ENCODE peak calls at places on chromosome 22, in ten cellular contexts. One of them, this sample, is unnamed.

GRCh38 chr22:30998329-30998728 is 29.3 kb downstream of the TUG1 start:
- DNase-seq in foreskin fibroblast: no peak
- DNase-seq in NB4: no peak
- DNase-seq in BE2C: no peak
- DNase-seq in CD8-positive, alpha-beta T cell: no peak
- DNase-seq in adrenal gland: no peak
- DNase-seq in tibial nerve: no peak
- DNase-seq in ovary: no peak
- DNase-seq in breast epithelium: no peak
- DNase-seq in fibroblast of lung: no peak
- DNase-seq in this sample: no peak

GRCh38 chr22:36762687-36763260 is 13.1 kb downstream of the IFT27 start:
- DNase-seq in breast epithelium: no peak
- DNase-seq in BE2C: peak
- DNase-seq in fibroblast of lung: peak
- DNase-seq in adrenal gland: no peak
- DNase-seq in ovary: no peak
- DNase-seq in NB4: no peak
- DNase-seq in foreskin fibroblast: peak
- DNase-seq in tibial nerve: no peak
- DNase-seq in CD8-positive, alpha-beta T cell: no peak
- DNase-seq in this sample: peak

GRCh38 chr22:45842141-45842831 is 134.7 kb downstream of the WNT7B start:
- DNase-seq in foreskin fibroblast: no peak
- DNase-seq in tibial nerve: no peak
- DNase-seq in CD8-positive, alpha-beta T cell: no peak
- DNase-seq in BE2C: no peak
- DNase-seq in ovary: no peak
- DNase-seq in NB4: peak
- DNase-seq in fibroblast of lung: peak
- DNase-seq in adrenal gland: no peak
- DNase-seq in breast epithelium: no peak
- DNase-seq in this sample: peak

GRCh38 chr22:48829908-48830307 is 997.8 kb downstream of the BRD1 start:
- DNase-seq in fibroblast of lung: no peak
- DNase-seq in adrenal gland: no peak
- DNase-seq in breast epithelium: no peak
- DNase-seq in CD8-positive, alpha-beta T cell: no peak
- DNase-seq in NB4: no peak
- DNase-seq in tibial nerve: no peak
- DNase-seq in foreskin fibroblast: no peak
- DNase-seq in BE2C: no peak
- DNase-seq in ovary: no peak
- DNase-seq in this sample: no peak

GRCh38 chr22:24180316-24181087 is 785 bp upstream of the SUSD2 start:
- DNase-seq in CD8-positive, alpha-beta T cell: no peak
- DNase-seq in adrenal gland: no peak
- DNase-seq in ovary: no peak
- DNase-seq in breast epithelium: no peak
- DNase-seq in fibroblast of lung: no peak
- DNase-seq in NB4: no peak
- DNase-seq in tibial nerve: no peak
- DNase-seq in foreskin fibroblast: no peak
- DNase-seq in BE2C: no peak
- DNase-seq in this sample: no peak

GRCh38 chr22:27726726-27727449 is 74.7 kb downstream of the MN1 start:
- DNase-seq in tibial nerve: no peak
- DNase-seq in foreskin fibroblast: peak
- DNase-seq in BE2C: no peak
- DNase-seq in CD8-positive, alpha-beta T cell: no peak
- DNase-seq in breast epithelium: no peak
- DNase-seq in ovary: peak
- DNase-seq in fibroblast of lung: peak
- DNase-seq in adrenal gland: peak
- DNase-seq in NB4: peak
- DNase-seq in this sample: peak

GRCh38 chr22:25509391-25509791 is 55.1 kb upstream of the GRK3 start:
- DNase-seq in breast epithelium: no peak
- DNase-seq in foreskin fibroblast: no peak
- DNase-seq in ovary: peak
- DNase-seq in BE2C: no peak
- DNase-seq in tibial nerve: no peak
- DNase-seq in adrenal gland: peak
- DNase-seq in fibroblast of lung: peak
- DNase-seq in CD8-positive, alpha-beta T cell: no peak
- DNase-seq in NB4: no peak
- DNase-seq in this sample: peak

GRCh38 chr22:34866501-34867171 is 199.3 kb upstream of the ISX start:
- DNase-seq in NB4: no peak
- DNase-seq in CD8-positive, alpha-beta T cell: no peak
- DNase-seq in BE2C: no peak
- DNase-seq in tibial nerve: no peak
- DNase-seq in fibroblast of lung: peak
- DNase-seq in ovary: no peak
- DNase-seq in breast epithelium: no peak
- DNase-seq in foreskin fibroblast: no peak
- DNase-seq in adrenal gland: no peak
- DNase-seq in this sample: no peak

GRCh38 chr22:37929390-37929789 is 23.3 kb downstream of the MICALL1 start:
- DNase-seq in adrenal gland: no peak
- DNase-seq in BE2C: no peak
- DNase-seq in foreskin fibroblast: no peak
- DNase-seq in CD8-positive, alpha-beta T cell: no peak
- DNase-seq in breast epithelium: no peak
- DNase-seq in ovary: no peak
- DNase-seq in NB4: no peak
- DNase-seq in tibial nerve: no peak
- DNase-seq in fibroblast of lung: no peak
- DNase-seq in this sample: no peak

GRCh38 chr22:37930952-37931440 is 22.4 kb downstream of the C22orf23 start:
- DNase-seq in breast epithelium: no peak
- DNase-seq in foreskin fibroblast: no peak
- DNase-seq in BE2C: no peak
- DNase-seq in adrenal gland: no peak
- DNase-seq in fibroblast of lung: no peak
- DNase-seq in NB4: no peak
- DNase-seq in ovary: no peak
- DNase-seq in CD8-positive, alpha-beta T cell: no peak
- DNase-seq in tibial nerve: no peak
- DNase-seq in this sample: no peak

GRCh38 chr22:37931893-37932389 is 21.5 kb downstream of the C22orf23 start:
- DNase-seq in fibroblast of lung: no peak
- DNase-seq in NB4: no peak
- DNase-seq in BE2C: no peak
- DNase-seq in breast epithelium: no peak
- DNase-seq in foreskin fibroblast: no peak
- DNase-seq in tibial nerve: no peak
- DNase-seq in adrenal gland: no peak
- DNase-seq in ovary: no peak
- DNase-seq in CD8-positive, alpha-beta T cell: no peak
- DNase-seq in this sample: no peak

GRCh38 chr22:37932401-37932800 is 21.0 kb downstream of the C22orf23 start:
- DNase-seq in foreskin fibroblast: no peak
- DNase-seq in breast epithelium: no peak
- DNase-seq in NB4: no peak
- DNase-seq in tibial nerve: no peak
- DNase-seq in adrenal gland: no peak
- DNase-seq in CD8-positive, alpha-beta T cell: no peak
- DNase-seq in ovary: no peak
- DNase-seq in fibroblast of lung: no peak
- DNase-seq in BE2C: no peak
- DNase-seq in this sample: no peak

DNA sequence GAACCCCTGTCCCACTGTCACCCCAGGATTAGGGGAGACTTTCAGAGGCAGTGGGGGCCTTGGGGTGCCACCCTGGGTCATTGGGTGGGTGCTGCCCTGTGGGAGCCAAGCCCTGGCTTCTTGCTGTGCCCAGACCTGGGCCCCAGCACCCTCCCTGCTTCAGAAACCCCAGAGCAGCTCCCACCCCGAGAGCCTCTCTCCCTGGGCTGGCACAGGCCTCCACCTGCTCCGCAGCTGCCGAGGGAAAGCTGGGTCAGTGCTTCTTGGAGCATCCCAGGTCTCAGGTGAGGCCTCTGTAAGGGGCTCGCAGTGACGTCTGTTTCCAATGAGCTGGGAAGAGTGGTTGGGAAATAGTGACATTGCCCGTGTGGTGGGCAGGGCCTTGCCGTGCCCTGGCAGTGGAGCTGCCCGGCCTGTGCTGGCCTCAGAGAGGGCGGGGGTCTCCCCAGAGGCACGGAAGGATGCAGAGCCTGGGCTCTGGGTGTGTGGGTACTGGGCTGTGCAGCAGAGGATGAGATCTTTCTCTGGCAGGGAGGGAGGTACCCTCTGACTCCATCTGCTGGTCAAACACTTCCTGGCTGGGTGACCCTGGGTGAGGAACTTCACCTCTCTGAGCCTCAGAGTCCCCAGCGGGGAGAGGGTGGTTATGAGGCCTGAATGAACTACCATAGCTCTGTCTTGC is 23.0 kb downstream of the C22orf23 start:
- DNase-seq in ovary: no peak
- DNase-seq in CD8-positive, alpha-beta T cell: no peak
- DNase-seq in adrenal gland: peak
- DNase-seq in breast epithelium: no peak
- DNase-seq in tibial nerve: peak
- DNase-seq in NB4: peak
- DNase-seq in BE2C: peak
- DNase-seq in foreskin fibroblast: peak
- DNase-seq in fibroblast of lung: peak
- DNase-seq in this sample: peak
- TF ChIP-seq CTCF in ovary: no peak
- TF ChIP-seq CTCF in CD8-positive, alpha-beta T cell: no peak
- TF ChIP-seq CTCF in adrenal gland: peak
- TF ChIP-seq CTCF in breast epithelium: no peak
- TF ChIP-seq CTCF in tibial nerve: peak
- TF ChIP-seq CTCF in NB4: peak
- TF ChIP-seq CTCF in BE2C: peak
- TF ChIP-seq CTCF in foreskin fibroblast: peak
- TF ChIP-seq CTCF in fibroblast of lung: peak
- TF ChIP-seq CTCF in this sample: peak

GRCh38 chr22:22930571-22931556 is 43.2 kb downstream of the IGLL5 start:
- DNase-seq in adrenal gland: no peak
- DNase-seq in tibial nerve: no peak
- DNase-seq in NB4: no peak
- DNase-seq in foreskin fibroblast: no peak
- DNase-seq in CD8-positive, alpha-beta T cell: no peak
- DNase-seq in breast epithelium: no peak
- DNase-seq in ovary: no peak
- DNase-seq in BE2C: no peak
- DNase-seq in fibroblast of lung: no peak
- DNase-seq in this sample: no peak

GRCh38 chr22:22933807-22934542 is 46.4 kb downstream of the IGLL5 start:
- DNase-seq in CD8-positive, alpha-beta T cell: no peak
- DNase-seq in ovary: no peak
- DNase-seq in fibroblast of lung: no peak
- DNase-seq in NB4: no peak
- DNase-seq in BE2C: no peak
- DNase-seq in foreskin fibroblast: no peak
- DNase-seq in tibial nerve: no peak
- DNase-seq in breast epithelium: no peak
- DNase-seq in adrenal gland: no peak
- DNase-seq in this sample: no peak

GRCh38 chr22:22931557-22932270 is 44.1 kb downstream of the IGLL5 start:
- DNase-seq in tibial nerve: no peak
- DNase-seq in fibroblast of lung: no peak
- DNase-seq in NB4: no peak
- DNase-seq in ovary: no peak
- DNase-seq in CD8-positive, alpha-beta T cell: no peak
- DNase-seq in adrenal gland: no peak
- DNase-seq in BE2C: no peak
- DNase-seq in breast epithelium: no peak
- DNase-seq in foreskin fibroblast: no peak
- DNase-seq in this sample: no peak

GRCh38 chr22:22933100-22933806 is 45.6 kb downstream of the IGLL5 start:
- DNase-seq in adrenal gland: no peak
- DNase-seq in breast epithelium: no peak
- DNase-seq in tibial nerve: no peak
- DNase-seq in fibroblast of lung: no peak
- DNase-seq in CD8-positive, alpha-beta T cell: no peak
- DNase-seq in NB4: no peak
- DNase-seq in ovary: no peak
- DNase-seq in foreskin fibroblast: no peak
- DNase-seq in BE2C: no peak
- DNase-seq in this sample: no peak

DNA sequence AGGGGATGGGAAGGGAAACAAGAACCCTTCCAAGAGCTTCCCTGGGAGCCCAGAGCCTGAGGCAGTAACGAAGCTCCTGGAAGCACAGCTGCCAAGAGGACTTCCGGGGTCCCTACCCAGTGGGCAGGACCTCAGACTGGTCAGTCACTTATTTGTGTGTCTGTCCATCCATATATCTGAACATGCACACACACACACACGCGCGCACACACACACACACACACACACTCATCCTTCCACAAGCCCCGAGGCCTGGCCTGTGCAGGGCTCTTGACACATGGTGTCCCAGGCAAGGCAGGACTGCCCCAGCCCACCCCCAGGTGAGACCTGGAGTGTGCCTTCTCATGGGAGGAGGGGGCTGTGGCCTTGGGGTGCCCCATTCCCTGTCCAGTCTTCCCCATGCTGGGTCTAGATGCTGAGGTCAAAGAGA is 44.9 kb downstream of the IGLL5 start:
- DNase-seq in fibroblast of lung: no peak
- DNase-seq in foreskin fibroblast: no peak
- DNase-seq in CD8-positive, alpha-beta T cell: no peak
- DNase-seq in adrenal gland: no peak
- DNase-seq in tibial nerve: no peak
- DNase-seq in BE2C: no peak
- DNase-seq in NB4: no peak
- DNase-seq in ovary: no peak
- DNase-seq in breast epithelium: no peak
- DNase-seq in this sample: no peak
- H3K4me3 ChIP-seq in fibroblast of lung: no peak
- H3K4me3 ChIP-seq in foreskin fibroblast: no peak
- H3K4me3 ChIP-seq in CD8-positive, alpha-beta T cell: no peak
- H3K4me3 ChIP-seq in adrenal gland: no peak
- H3K4me3 ChIP-seq in tibial nerve: no peak
- H3K4me3 ChIP-seq in BE2C: no peak
- H3K4me3 ChIP-seq in NB4: no peak
- H3K4me3 ChIP-seq in ovary: no peak
- H3K4me3 ChIP-seq in breast epithelium: no peak
- H3K4me3 ChIP-seq in this sample: no peak

GRCh38 chr22:20439928-20440575 is 2.4 kb upstream of the SCARF2 start:
- DNase-seq in adrenal gland: no peak
- DNase-seq in NB4: no peak
- DNase-seq in CD8-positive, alpha-beta T cell: no peak
- DNase-seq in tibial nerve: no peak
- DNase-seq in breast epithelium: no peak
- DNase-seq in BE2C: peak
- DNase-seq in foreskin fibroblast: no peak
- DNase-seq in ovary: no peak
- DNase-seq in fibroblast of lung: no peak
- DNase-seq in this sample: no peak

GRCh38 chr22:20438066-20438677 is 547 bp upstream of the SCARF2 start:
- DNase-seq in NB4: no peak
- DNase-seq in fibroblast of lung: peak
- DNase-seq in BE2C: no peak
- DNase-seq in foreskin fibroblast: peak
- DNase-seq in tibial nerve: no peak
- DNase-seq in ovary: peak
- DNase-seq in adrenal gland: no peak
- DNase-seq in CD8-positive, alpha-beta T cell: no peak
- DNase-seq in breast epithelium: no peak
- DNase-seq in this sample: peak

GRCh38 chr22:20437253-20438065 is at the start of gene SCARF2:
- DNase-seq in fibroblast of lung: peak
- DNase-seq in foreskin fibroblast: peak
- DNase-seq in NB4: no peak
- DNase-seq in CD8-positive, alpha-beta T cell: no peak
- DNase-seq in breast epithelium: no peak
- DNase-seq in BE2C: peak
- DNase-seq in tibial nerve: no peak
- DNase-seq in adrenal gland: no peak
- DNase-seq in ovary: peak
- DNase-seq in this sample: peak

GRCh38 chr22:20439556-20439927 is 1.9 kb upstream of the SCARF2 start:
- DNase-seq in tibial nerve: no peak
- DNase-seq in breast epithelium: no peak
- DNase-seq in fibroblast of lung: no peak
- DNase-seq in BE2C: no peak
- DNase-seq in NB4: no peak
- DNase-seq in CD8-positive, alpha-beta T cell: no peak
- DNase-seq in adrenal gland: no peak
- DNase-seq in ovary: no peak
- DNase-seq in foreskin fibroblast: no peak
- DNase-seq in this sample: no peak

GRCh38 chr22:20438678-20439492 is 1.3 kb upstream of the SCARF2 start:
- DNase-seq in breast epithelium: no peak
- DNase-seq in fibroblast of lung: no peak
- DNase-seq in ovary: no peak
- DNase-seq in adrenal gland: no peak
- DNase-seq in tibial nerve: no peak
- DNase-seq in foreskin fibroblast: peak
- DNase-seq in BE2C: peak
- DNase-seq in NB4: no peak
- DNase-seq in CD8-positive, alpha-beta T cell: no peak
- DNase-seq in this sample: peak
- TF ChIP-seq CTCF in breast epithelium: no peak
- TF ChIP-seq CTCF in fibroblast of lung: peak
- TF ChIP-seq CTCF in ovary: no peak
- TF ChIP-seq CTCF in adrenal gland: no peak
- TF ChIP-seq CTCF in tibial nerve: no peak
- TF ChIP-seq CTCF in foreskin fibroblast: peak
- TF ChIP-seq CTCF in BE2C: peak
- TF ChIP-seq CTCF in NB4: peak
- TF ChIP-seq CTCF in CD8-positive, alpha-beta T cell: no peak
- TF ChIP-seq CTCF in this sample: peak

DNA sequence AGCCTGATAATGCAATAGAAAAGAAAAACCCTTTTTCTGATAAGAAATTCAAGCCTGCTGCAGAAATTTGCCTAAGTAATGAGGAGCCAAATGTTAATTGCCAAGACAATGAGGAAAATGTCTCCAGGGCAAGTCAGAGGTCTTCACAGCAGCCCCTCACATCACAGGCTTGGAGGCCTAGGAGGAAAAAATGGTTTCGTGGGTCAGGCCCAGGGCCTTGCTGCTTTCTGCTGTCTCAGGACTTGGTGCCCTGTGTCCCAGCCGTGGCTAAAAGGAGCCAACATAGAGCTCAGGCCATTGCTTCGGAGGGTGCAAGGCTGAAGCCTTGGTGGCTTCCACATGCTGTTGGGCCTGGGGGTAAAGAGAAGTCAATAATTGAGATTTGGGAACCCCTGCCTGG is 131.3 kb downstream of the LARGE1 start:
- DNase-seq in fibroblast of lung: no peak
- DNase-seq in adrenal gland: no peak
- DNase-seq in NB4: no peak
- DNase-seq in tibial nerve: no peak
- DNase-seq in BE2C: no peak
- DNase-seq in foreskin fibroblast: no peak
- DNase-seq in breast epithelium: no peak
- DNase-seq in ovary: no peak
- DNase-seq in CD8-positive, alpha-beta T cell: no peak
- DNase-seq in this sample: no peak
- H3K4me3 ChIP-seq in fibroblast of lung: no peak
- H3K4me3 ChIP-seq in adrenal gland: no peak
- H3K4me3 ChIP-seq in NB4: no peak
- H3K4me3 ChIP-seq in tibial nerve: no peak
- H3K4me3 ChIP-seq in BE2C: no peak
- H3K4me3 ChIP-seq in foreskin fibroblast: no peak
- H3K4me3 ChIP-seq in breast epithelium: no peak
- H3K4me3 ChIP-seq in ovary: no peak
- H3K4me3 ChIP-seq in CD8-positive, alpha-beta T cell: no peak
- H3K4me3 ChIP-seq in this sample: no peak

This sample was measured in fibroblast of pulmonary artery.